ENCODE peak calls at places on chromosome 10, in six cellular contexts. One of them, this sample, is unnamed.

GRCh38 chr10:10598297-10598696 is 419.4 kb upstream of the CELF2 start:
- DNase-seq in spleen: no peak
- DNase-seq in IMR-90: no peak
- DNase-seq in activated CD8-positive, alpha-beta T cell treated with anti-CD3 and anti-CD28 coated beads for 36 hours: no peak
- DNase-seq in cardiac fibroblast: no peak
- DNase-seq in epithelial cell of esophagus: no peak
- DNase-seq in this sample: no peak

GRCh38 chr10:59177031-59177861 is 803 bp downstream of the PHYHIPL start:
- DNase-seq in cardiac fibroblast: peak
- DNase-seq in spleen: peak
- DNase-seq in activated CD8-positive, alpha-beta T cell treated with anti-CD3 and anti-CD28 coated beads for 36 hours: no peak
- DNase-seq in epithelial cell of esophagus: peak
- DNase-seq in IMR-90: peak
- DNase-seq in this sample: peak

GRCh38 chr10:38143587-38143986 is 49.5 kb downstream of the ZNF37A start:
- DNase-seq in spleen: no peak
- DNase-seq in activated CD8-positive, alpha-beta T cell treated with anti-CD3 and anti-CD28 coated beads for 36 hours: no peak
- DNase-seq in cardiac fibroblast: peak
- DNase-seq in epithelial cell of esophagus: no peak
- DNase-seq in IMR-90: peak
- DNase-seq in this sample: no peak

GRCh38 chr10:44261710-44262455 is 123.0 kb downstream of the CXCL12 start:
- DNase-seq in IMR-90: peak
- DNase-seq in cardiac fibroblast: peak
- DNase-seq in epithelial cell of esophagus: no peak
- DNase-seq in activated CD8-positive, alpha-beta T cell treated with anti-CD3 and anti-CD28 coated beads for 36 hours: peak
- DNase-seq in spleen: no peak
- DNase-seq in this sample: no peak

GRCh38 chr10:74770400-74770799 is 56.0 kb upstream of the KAT6B start:
- DNase-seq in spleen: no peak
- DNase-seq in cardiac fibroblast: no peak
- DNase-seq in activated CD8-positive, alpha-beta T cell treated with anti-CD3 and anti-CD28 coated beads for 36 hours: peak
- DNase-seq in epithelial cell of esophagus: no peak
- DNase-seq in IMR-90: no peak
- DNase-seq in this sample: no peak

GRCh38 chr10:131841131-131841661 is 59.6 kb upstream of the PPP2R2D start:
- DNase-seq in IMR-90: no peak
- DNase-seq in activated CD8-positive, alpha-beta T cell treated with anti-CD3 and anti-CD28 coated beads for 36 hours: no peak
- DNase-seq in epithelial cell of esophagus: no peak
- DNase-seq in cardiac fibroblast: no peak
- DNase-seq in spleen: peak
- DNase-seq in this sample: no peak

GRCh38 chr10:80371462-80371861 is 14.9 kb downstream of the DYDC2 start:
- DNase-seq in IMR-90: no peak
- DNase-seq in spleen: no peak
- DNase-seq in cardiac fibroblast: no peak
- DNase-seq in activated CD8-positive, alpha-beta T cell treated with anti-CD3 and anti-CD28 coated beads for 36 hours: no peak
- DNase-seq in epithelial cell of esophagus: no peak
- DNase-seq in this sample: no peak

GRCh38 chr10:84076540-84077195 is 62.6 kb upstream of the GHITM start:
- DNase-seq in epithelial cell of esophagus: no peak
- DNase-seq in activated CD8-positive, alpha-beta T cell treated with anti-CD3 and anti-CD28 coated beads for 36 hours: peak
- DNase-seq in spleen: no peak
- DNase-seq in IMR-90: peak
- DNase-seq in cardiac fibroblast: peak
- DNase-seq in this sample: peak

GRCh38 chr10:114233432-114233831 is 5.6 kb upstream of the VWA2 start:
- DNase-seq in cardiac fibroblast: no peak
- DNase-seq in activated CD8-positive, alpha-beta T cell treated with anti-CD3 and anti-CD28 coated beads for 36 hours: no peak
- DNase-seq in IMR-90: no peak
- DNase-seq in epithelial cell of esophagus: no peak
- DNase-seq in spleen: no peak
- DNase-seq in this sample: no peak

GRCh38 chr10:61120805-61121204 is 176.8 kb upstream of the RHOBTB1 start:
- DNase-seq in activated CD8-positive, alpha-beta T cell treated with anti-CD3 and anti-CD28 coated beads for 36 hours: no peak
- DNase-seq in IMR-90: no peak
- DNase-seq in epithelial cell of esophagus: no peak
- DNase-seq in spleen: no peak
- DNase-seq in cardiac fibroblast: no peak
- DNase-seq in this sample: no peak

GRCh38 chr10:20254078-20254477 is 437.8 kb downstream of the PLXDC2 start:
- DNase-seq in IMR-90: peak
- DNase-seq in spleen: no peak
- DNase-seq in cardiac fibroblast: peak
- DNase-seq in epithelial cell of esophagus: no peak
- DNase-seq in activated CD8-positive, alpha-beta T cell treated with anti-CD3 and anti-CD28 coated beads for 36 hours: no peak
- DNase-seq in this sample: no peak

GRCh38 chr10:22997102-22997501 is 69.2 kb downstream of the ARMC3 start:
- DNase-seq in activated CD8-positive, alpha-beta T cell treated with anti-CD3 and anti-CD28 coated beads for 36 hours: no peak
- DNase-seq in epithelial cell of esophagus: peak
- DNase-seq in IMR-90: peak
- DNase-seq in cardiac fibroblast: peak
- DNase-seq in spleen: no peak
- DNase-seq in this sample: peak

GRCh38 chr10:92914478-92915066 is 66.3 kb downstream of the EXOC6 start:
- DNase-seq in cardiac fibroblast: peak
- DNase-seq in IMR-90: peak
- DNase-seq in spleen: no peak
- DNase-seq in epithelial cell of esophagus: peak
- DNase-seq in activated CD8-positive, alpha-beta T cell treated with anti-CD3 and anti-CD28 coated beads for 36 hours: peak
- DNase-seq in this sample: peak

GRCh38 chr10:130719447-130719752 is 583.2 kb downstream of the GLRX3 start:
- DNase-seq in IMR-90: no peak
- DNase-seq in spleen: peak
- DNase-seq in activated CD8-positive, alpha-beta T cell treated with anti-CD3 and anti-CD28 coated beads for 36 hours: no peak
- DNase-seq in cardiac fibroblast: no peak
- DNase-seq in epithelial cell of esophagus: no peak
- DNase-seq in this sample: no peak

GRCh38 chr10:78844956-78845355 is 223.8 kb upstream of the ZMIZ1 start:
- DNase-seq in epithelial cell of esophagus: no peak
- DNase-seq in spleen: no peak
- DNase-seq in activated CD8-positive, alpha-beta T cell treated with anti-CD3 and anti-CD28 coated beads for 36 hours: no peak
- DNase-seq in cardiac fibroblast: no peak
- DNase-seq in IMR-90: no peak
- DNase-seq in this sample: no peak

GRCh38 chr10:92690211-92691041 is 671 bp downstream of the HHEX start:
- DNase-seq in epithelial cell of esophagus: peak
- DNase-seq in activated CD8-positive, alpha-beta T cell treated with anti-CD3 and anti-CD28 coated beads for 36 hours: peak
- DNase-seq in spleen: peak
- DNase-seq in IMR-90: peak
- DNase-seq in cardiac fibroblast: peak
- DNase-seq in this sample: no peak

GRCh38 chr10:28492556-28492955 is 40.4 kb upstream of the WAC start:
- DNase-seq in IMR-90: no peak
- DNase-seq in cardiac fibroblast: no peak
- DNase-seq in epithelial cell of esophagus: no peak
- DNase-seq in activated CD8-positive, alpha-beta T cell treated with anti-CD3 and anti-CD28 coated beads for 36 hours: no peak
- DNase-seq in spleen: no peak
- DNase-seq in this sample: no peak

GRCh38 chr10:111840546-111840945 is 343.0 kb downstream of the GPAM start:
- DNase-seq in cardiac fibroblast: no peak
- DNase-seq in epithelial cell of esophagus: no peak
- DNase-seq in activated CD8-positive, alpha-beta T cell treated with anti-CD3 and anti-CD28 coated beads for 36 hours: no peak
- DNase-seq in IMR-90: no peak
- DNase-seq in spleen: no peak
- DNase-seq in this sample: no peak

GRCh38 chr10:79310217-79310865 is 36.9 kb upstream of the PPIF start:
- DNase-seq in IMR-90: no peak
- DNase-seq in epithelial cell of esophagus: no peak
- DNase-seq in spleen: peak
- DNase-seq in cardiac fibroblast: no peak
- DNase-seq in activated CD8-positive, alpha-beta T cell treated with anti-CD3 and anti-CD28 coated beads for 36 hours: no peak
- DNase-seq in this sample: no peak

GRCh38 chr10:32060372-32060771 is 4.1 kb upstream of the KIF5B start:
- DNase-seq in spleen: no peak
- DNase-seq in activated CD8-positive, alpha-beta T cell treated with anti-CD3 and anti-CD28 coated beads for 36 hours: no peak
- DNase-seq in epithelial cell of esophagus: no peak
- DNase-seq in IMR-90: no peak
- DNase-seq in cardiac fibroblast: no peak
- DNase-seq in this sample: no peak

GRCh38 chr10:122159159-122159970 is 111.7 kb upstream of the BTBD16 start:
- DNase-seq in cardiac fibroblast: no peak
- DNase-seq in IMR-90: peak
- DNase-seq in spleen: peak
- DNase-seq in activated CD8-positive, alpha-beta T cell treated with anti-CD3 and anti-CD28 coated beads for 36 hours: no peak
- DNase-seq in epithelial cell of esophagus: no peak
- DNase-seq in this sample: no peak

GRCh38 chr10:131928248-131929095 is 27.7 kb downstream of the PPP2R2D start:
- DNase-seq in cardiac fibroblast: peak
- DNase-seq in epithelial cell of esophagus: peak
- DNase-seq in activated CD8-positive, alpha-beta T cell treated with anti-CD3 and anti-CD28 coated beads for 36 hours: peak
- DNase-seq in spleen: peak
- DNase-seq in IMR-90: peak
- DNase-seq in this sample: peak

GRCh38 chr10:119198438-119198837 is 8.9 kb upstream of the GRK5 start:
- DNase-seq in IMR-90: no peak
- DNase-seq in cardiac fibroblast: peak
- DNase-seq in epithelial cell of esophagus: peak
- DNase-seq in spleen: no peak
- DNase-seq in activated CD8-positive, alpha-beta T cell treated with anti-CD3 and anti-CD28 coated beads for 36 hours: peak
- DNase-seq in this sample: peak
- TF ChIP-seq CTCF in IMR-90: peak
- TF ChIP-seq CTCF in cardiac fibroblast: peak
- TF ChIP-seq CTCF in epithelial cell of esophagus: peak
- TF ChIP-seq CTCF in spleen: peak
- TF ChIP-seq CTCF in activated CD8-positive, alpha-beta T cell treated with anti-CD3 and anti-CD28 coated beads for 36 hours: peak
- TF ChIP-seq CTCF in this sample: no peak

GRCh38 chr10:124526621-124527267 is 65.1 kb downstream of the LHPP start:
- DNase-seq in IMR-90: no peak
- DNase-seq in cardiac fibroblast: no peak
- DNase-seq in spleen: peak
- DNase-seq in activated CD8-positive, alpha-beta T cell treated with anti-CD3 and anti-CD28 coated beads for 36 hours: no peak
- DNase-seq in epithelial cell of esophagus: no peak
- DNase-seq in this sample: no peak
- TF ChIP-seq CTCF in IMR-90: no peak
- TF ChIP-seq CTCF in cardiac fibroblast: no peak
- TF ChIP-seq CTCF in spleen: no peak
- TF ChIP-seq CTCF in activated CD8-positive, alpha-beta T cell treated with anti-CD3 and anti-CD28 coated beads for 36 hours: no peak
- TF ChIP-seq CTCF in epithelial cell of esophagus: no peak
- TF ChIP-seq CTCF in this sample: no peak

DNA sequence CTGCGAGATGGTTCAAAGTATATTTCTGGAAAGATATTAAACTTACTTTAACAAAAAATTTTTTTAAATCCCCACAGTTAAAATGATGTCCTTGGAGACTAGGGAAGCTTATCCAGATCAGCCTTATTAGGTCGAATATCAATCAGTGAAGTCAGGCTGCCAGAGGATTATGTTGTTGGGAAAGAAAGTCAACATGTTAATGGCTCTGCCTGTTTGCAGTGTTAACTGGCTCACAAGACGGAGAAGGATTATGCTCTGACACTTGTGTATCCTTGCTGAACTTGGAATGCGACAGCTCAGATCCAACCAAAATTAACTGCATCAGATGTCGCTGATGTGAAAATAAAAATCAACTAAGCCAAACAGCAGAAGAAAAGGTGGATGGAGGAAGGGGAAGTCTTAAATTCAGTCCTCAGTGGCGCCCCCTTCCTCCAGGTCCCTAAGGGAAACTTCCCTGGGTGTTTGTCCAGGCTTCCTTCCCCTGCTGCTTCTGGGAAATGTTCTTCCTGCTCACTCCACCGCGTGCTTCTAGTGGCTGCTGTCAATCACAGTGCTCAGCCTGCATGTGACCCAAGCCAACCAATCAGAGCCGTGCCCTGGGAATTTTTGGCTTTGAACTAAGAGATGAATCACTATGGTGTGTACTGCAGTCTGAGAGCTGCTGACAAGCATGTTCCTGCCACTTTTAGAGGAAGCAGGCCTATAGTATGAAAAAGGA is 690.4 kb upstream of the NRP1 start:
- DNase-seq in activated CD8-positive, alpha-beta T cell treated with anti-CD3 and anti-CD28 coated beads for 36 hours: peak
- DNase-seq in spleen: no peak
- DNase-seq in cardiac fibroblast: peak
- DNase-seq in epithelial cell of esophagus: peak
- DNase-seq in IMR-90: no peak
- DNase-seq in this sample: peak
- TF ChIP-seq CTCF in activated CD8-positive, alpha-beta T cell treated with anti-CD3 and anti-CD28 coated beads for 36 hours: no peak
- TF ChIP-seq CTCF in spleen: no peak
- TF ChIP-seq CTCF in cardiac fibroblast: no peak
- TF ChIP-seq CTCF in epithelial cell of esophagus: no peak
- TF ChIP-seq CTCF in IMR-90: no peak
- TF ChIP-seq CTCF in this sample: no peak

GRCh38 chr10:95909591-95909990 is 1.8 kb downstream of the CC2D2B start:
- DNase-seq in activated CD8-positive, alpha-beta T cell treated with anti-CD3 and anti-CD28 coated beads for 36 hours: no peak
- DNase-seq in cardiac fibroblast: no peak
- DNase-seq in IMR-90: no peak
- DNase-seq in spleen: no peak
- DNase-seq in epithelial cell of esophagus: no peak
- DNase-seq in this sample: no peak

GRCh38 chr10:95908450-95908849 is 675 bp downstream of the CC2D2B start:
- DNase-seq in spleen: no peak
- DNase-seq in epithelial cell of esophagus: no peak
- DNase-seq in cardiac fibroblast: no peak
- DNase-seq in IMR-90: no peak
- DNase-seq in activated CD8-positive, alpha-beta T cell treated with anti-CD3 and anti-CD28 coated beads for 36 hours: no peak
- DNase-seq in this sample: no peak

GRCh38 chr10:95907454-95908253 is at the start of gene CC2D2B:
- DNase-seq in cardiac fibroblast: peak
- DNase-seq in IMR-90: peak
- DNase-seq in activated CD8-positive, alpha-beta T cell treated with anti-CD3 and anti-CD28 coated beads for 36 hours: peak
- DNase-seq in epithelial cell of esophagus: peak
- DNase-seq in spleen: peak
- DNase-seq in this sample: peak

GRCh38 chr10:95906675-95907453 is 911 bp upstream of the CC2D2B start:
- DNase-seq in cardiac fibroblast: peak
- DNase-seq in epithelial cell of esophagus: peak
- DNase-seq in IMR-90: peak
- DNase-seq in spleen: peak
- DNase-seq in activated CD8-positive, alpha-beta T cell treated with anti-CD3 and anti-CD28 coated beads for 36 hours: peak
- DNase-seq in this sample: peak
- TF ChIP-seq CTCF in cardiac fibroblast: peak
- TF ChIP-seq CTCF in epithelial cell of esophagus: peak
- TF ChIP-seq CTCF in IMR-90: peak
- TF ChIP-seq CTCF in spleen: no peak
- TF ChIP-seq CTCF in activated CD8-positive, alpha-beta T cell treated with anti-CD3 and anti-CD28 coated beads for 36 hours: no peak
- TF ChIP-seq CTCF in this sample: no peak

GRCh38 chr10:76547352-76547972 is 1090.1 kb downstream of the KCNMA1 start:
- DNase-seq in spleen: no peak
- DNase-seq in epithelial cell of esophagus: peak
- DNase-seq in cardiac fibroblast: peak
- DNase-seq in IMR-90: peak
- DNase-seq in activated CD8-positive, alpha-beta T cell treated with anti-CD3 and anti-CD28 coated beads for 36 hours: peak
- DNase-seq in this sample: peak
- TF ChIP-seq CTCF in spleen: peak
- TF ChIP-seq CTCF in epithelial cell of esophagus: peak
- TF ChIP-seq CTCF in cardiac fibroblast: peak
- TF ChIP-seq CTCF in IMR-90: peak
- TF ChIP-seq CTCF in activated CD8-positive, alpha-beta T cell treated with anti-CD3 and anti-CD28 coated beads for 36 hours: peak
- TF ChIP-seq CTCF in this sample: peak

This sample was measured in MCF 10A.